ENCODE peak calls at places on chromosome 15, in five cellular contexts. One of them, this sample, is unnamed.

GRCh38 chr15:51904931-51905330 is 66.6 kb downstream of the LEO1 start:
- DNase-seq in Calu3: no peak
- DNase-seq in HL-60: no peak
- DNase-seq in GM13976: no peak
- DNase-seq in ovary: no peak
- DNase-seq in this sample: no peak

GRCh38 chr15:86163771-86164170 is 84.1 kb downstream of the AGBL1 start:
- DNase-seq in HL-60: no peak
- DNase-seq in Calu3: no peak
- DNase-seq in ovary: no peak
- DNase-seq in GM13976: no peak
- DNase-seq in this sample: no peak

GRCh38 chr15:52518487-52518886 is 10.2 kb downstream of the MYO5A start:
- DNase-seq in GM13976: no peak
- DNase-seq in HL-60: no peak
- DNase-seq in ovary: no peak
- DNase-seq in Calu3: no peak
- DNase-seq in this sample: no peak

GRCh38 chr15:100140527-100141303 is 201.1 kb downstream of the ADAMTS17 start:
- DNase-seq in Calu3: no peak
- DNase-seq in HL-60: no peak
- DNase-seq in ovary: no peak
- DNase-seq in GM13976: no peak
- DNase-seq in this sample: no peak

GRCh38 chr15:58839485-58839884 is 68.4 kb downstream of the MINDY2 start:
- DNase-seq in Calu3: no peak
- DNase-seq in GM13976: peak
- DNase-seq in HL-60: no peak
- DNase-seq in ovary: no peak
- DNase-seq in this sample: no peak

GRCh38 chr15:25862469-25863066 is 559 bp downstream of the ATP10A start:
- DNase-seq in Calu3: peak
- DNase-seq in HL-60: no peak
- DNase-seq in GM13976: no peak
- DNase-seq in ovary: no peak
- DNase-seq in this sample: no peak

GRCh38 chr15:78207641-78208340 is 26.6 kb downstream of the ACSBG1 start:
- DNase-seq in HL-60: no peak
- DNase-seq in GM13976: peak
- DNase-seq in Calu3: no peak
- DNase-seq in ovary: no peak
- DNase-seq in this sample: no peak

GRCh38 chr15:38554354-38554753 is 10.3 kb downstream of the RASGRP1 start:
- DNase-seq in Calu3: no peak
- DNase-seq in ovary: no peak
- DNase-seq in GM13976: peak
- DNase-seq in HL-60: no peak
- DNase-seq in this sample: no peak

GRCh38 chr15:39643747-39644520 is 63.1 kb downstream of the THBS1 start:
- DNase-seq in ovary: no peak
- DNase-seq in GM13976: no peak
- DNase-seq in Calu3: no peak
- DNase-seq in HL-60: no peak
- DNase-seq in this sample: no peak

GRCh38 chr15:84822774-84823579 is 5.8 kb downstream of the ALPK3 start:
- DNase-seq in Calu3: no peak
- DNase-seq in ovary: peak
- DNase-seq in HL-60: no peak
- DNase-seq in GM13976: no peak
- DNase-seq in this sample: no peak

GRCh38 chr15:68154923-68155559 is 50.1 kb downstream of the CALML4 start:
- DNase-seq in Calu3: peak
- DNase-seq in GM13976: peak
- DNase-seq in HL-60: no peak
- DNase-seq in ovary: peak
- DNase-seq in this sample: no peak

GRCh38 chr15:66654718-66655375 is 47.2 kb upstream of the SMAD6 start:
- DNase-seq in Calu3: peak
- DNase-seq in ovary: peak
- DNase-seq in HL-60: no peak
- DNase-seq in GM13976: no peak
- DNase-seq in this sample: no peak

GRCh38 chr15:49652922-49653321 is 32.1 kb downstream of the DTWD1 start:
- DNase-seq in GM13976: no peak
- DNase-seq in Calu3: no peak
- DNase-seq in ovary: no peak
- DNase-seq in HL-60: no peak
- DNase-seq in this sample: no peak

GRCh38 chr15:84570164-84570692 is 30.6 kb upstream of the ZSCAN2 start:
- DNase-seq in HL-60: peak
- DNase-seq in ovary: no peak
- DNase-seq in GM13976: peak
- DNase-seq in Calu3: peak
- DNase-seq in this sample: peak

GRCh38 chr15:31448635-31448979 is 122.0 kb downstream of the KLF13 start:
- DNase-seq in HL-60: no peak
- DNase-seq in GM13976: no peak
- DNase-seq in Calu3: no peak
- DNase-seq in ovary: no peak
- DNase-seq in this sample: no peak

GRCh38 chr15:98308117-98308516 is 340.2 kb upstream of the IGF1R start:
- DNase-seq in GM13976: no peak
- DNase-seq in HL-60: no peak
- DNase-seq in Calu3: no peak
- DNase-seq in ovary: no peak
- DNase-seq in this sample: no peak
- TF ChIP-seq CTCF in GM13976: no peak
- TF ChIP-seq CTCF in HL-60: no peak
- TF ChIP-seq CTCF in Calu3: no peak
- TF ChIP-seq CTCF in ovary: no peak
- TF ChIP-seq CTCF in this sample: no peak

GRCh38 chr15:75235051-75235673 is 23.0 kb upstream of the GOLGA6C start:
- DNase-seq in HL-60: no peak
- DNase-seq in Calu3: no peak
- DNase-seq in GM13976: no peak
- DNase-seq in ovary: no peak
- DNase-seq in this sample: peak

GRCh38 chr15:75232826-75233503 is 25.2 kb upstream of the GOLGA6C start:
- DNase-seq in HL-60: no peak
- DNase-seq in Calu3: no peak
- DNase-seq in GM13976: no peak
- DNase-seq in ovary: no peak
- DNase-seq in this sample: no peak

GRCh38 chr15:75234191-75234810 is 23.8 kb upstream of the GOLGA6C start:
- DNase-seq in ovary: no peak
- DNase-seq in GM13976: no peak
- DNase-seq in HL-60: no peak
- DNase-seq in Calu3: no peak
- DNase-seq in this sample: peak

GRCh38 chr15:75232252-75232813 is 25.8 kb upstream of the GOLGA6C start:
- DNase-seq in HL-60: no peak
- DNase-seq in ovary: no peak
- DNase-seq in GM13976: no peak
- DNase-seq in Calu3: no peak
- DNase-seq in this sample: peak

GRCh38 chr15:75233504-75234190 is 24.5 kb upstream of the GOLGA6C start:
- DNase-seq in HL-60: no peak
- DNase-seq in GM13976: no peak
- DNase-seq in Calu3: no peak
- DNase-seq in ovary: no peak
- DNase-seq in this sample: peak
- TF ChIP-seq CTCF in HL-60: no peak
- TF ChIP-seq CTCF in GM13976: no peak
- TF ChIP-seq CTCF in Calu3: no peak
- TF ChIP-seq CTCF in ovary: no peak
- TF ChIP-seq CTCF in this sample: no peak

DNA sequence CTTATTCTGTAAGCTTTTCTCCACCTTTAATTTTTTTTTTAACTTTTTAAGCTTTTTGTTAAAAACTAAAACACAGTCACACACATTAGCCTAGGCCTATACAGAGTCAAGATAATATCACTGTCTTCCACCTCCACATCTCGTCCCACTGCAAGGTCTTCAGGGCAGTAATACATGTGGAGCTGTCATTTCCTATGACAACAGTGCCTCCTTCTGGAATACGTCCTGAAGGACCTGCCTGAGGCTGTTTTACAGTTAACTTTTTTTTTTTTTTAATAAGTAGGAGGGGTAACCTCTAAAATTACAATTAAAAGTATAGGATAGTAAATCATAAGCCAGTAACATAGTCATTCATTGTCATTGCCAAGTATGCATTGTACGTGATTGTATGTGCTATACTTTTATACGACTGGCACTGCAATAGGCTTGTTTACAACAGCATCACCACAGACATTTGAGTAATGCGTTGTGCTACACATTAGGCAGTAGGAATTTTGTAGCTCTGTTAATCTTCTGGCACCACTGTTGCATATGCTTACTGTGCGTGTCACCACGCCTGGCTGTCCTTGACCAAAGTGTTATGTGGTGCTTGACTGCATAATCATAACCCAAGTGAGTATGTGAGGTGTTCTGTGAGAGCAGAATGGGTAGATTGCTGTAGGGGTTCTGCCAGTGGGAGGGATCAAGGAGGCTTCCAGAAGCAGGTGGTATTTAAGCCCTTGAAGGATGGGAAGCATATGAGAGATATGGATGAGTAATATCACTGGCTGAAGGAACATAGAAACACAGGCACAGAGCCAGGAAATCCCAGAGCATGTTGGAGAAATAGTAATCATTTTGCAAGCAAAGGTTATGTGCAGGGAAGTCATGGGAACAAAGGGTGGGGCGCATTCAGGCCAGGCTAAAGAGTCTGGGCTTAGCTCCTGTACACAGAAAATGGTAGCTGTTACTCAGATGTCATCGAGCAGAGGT is 18.3 kb downstream of the FBXO22 start:
- DNase-seq in HL-60: no peak
- DNase-seq in GM13976: no peak
- DNase-seq in Calu3: peak
- DNase-seq in ovary: no peak
- DNase-seq in this sample: no peak
- TF ChIP-seq CTCF in HL-60: peak
- TF ChIP-seq CTCF in GM13976: no peak
- TF ChIP-seq CTCF in Calu3: peak
- TF ChIP-seq CTCF in ovary: no peak
- TF ChIP-seq CTCF in this sample: no peak

DNA sequence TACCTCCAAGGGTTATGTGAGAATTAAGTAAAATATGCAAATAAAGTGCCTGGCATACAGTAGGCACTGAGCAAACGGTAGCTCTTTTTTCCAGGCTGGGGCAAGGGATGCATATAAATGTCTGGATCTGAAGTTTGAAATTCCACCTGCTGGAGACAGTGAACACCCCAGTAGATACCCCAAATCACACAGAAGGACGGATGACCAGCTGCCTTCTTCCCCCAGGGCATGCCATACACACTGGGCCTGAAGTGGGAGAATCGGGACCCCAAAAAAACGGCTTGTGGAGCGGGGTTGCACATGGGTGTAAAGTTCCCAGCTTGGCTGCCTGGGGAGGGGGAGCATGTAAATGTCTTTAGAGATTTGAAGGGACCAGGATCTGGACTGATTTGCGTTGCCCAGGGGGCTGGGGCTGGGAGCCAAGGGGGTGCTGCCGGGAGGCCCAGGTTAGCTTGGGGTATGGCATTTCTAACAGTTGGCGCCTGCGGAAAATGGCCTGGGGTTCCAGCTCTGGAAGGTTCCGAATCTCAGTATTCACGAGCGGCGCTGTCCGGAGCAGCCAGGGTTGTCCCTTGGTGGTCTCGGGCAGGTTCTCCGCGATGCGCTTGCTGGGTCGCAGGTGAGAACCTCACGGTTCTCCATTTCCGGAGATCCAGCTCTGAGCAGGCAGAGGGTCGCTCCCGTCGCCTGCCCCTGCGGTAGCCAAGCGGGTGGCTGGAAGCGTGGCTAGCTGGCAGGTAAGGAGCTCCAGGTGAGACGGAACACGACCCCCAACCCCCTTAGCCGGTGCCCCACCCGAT is 42.6 kb upstream of the POLG start:
- DNase-seq in HL-60: no peak
- DNase-seq in Calu3: no peak
- DNase-seq in ovary: no peak
- DNase-seq in GM13976: no peak
- DNase-seq in this sample: no peak
- TF ChIP-seq CTCF in HL-60: no peak
- TF ChIP-seq CTCF in Calu3: no peak
- TF ChIP-seq CTCF in ovary: no peak
- TF ChIP-seq CTCF in GM13976: no peak
- TF ChIP-seq CTCF in this sample: no peak

GRCh38 chr15:36331531-36332275 is 247.7 kb upstream of the CDIN1 start:
- DNase-seq in Calu3: no peak
- DNase-seq in HL-60: no peak
- DNase-seq in GM13976: no peak
- DNase-seq in ovary: no peak
- DNase-seq in this sample: no peak

GRCh38 chr15:36332896-36333295 is 246.5 kb upstream of the CDIN1 start:
- DNase-seq in GM13976: no peak
- DNase-seq in ovary: no peak
- DNase-seq in Calu3: no peak
- DNase-seq in HL-60: no peak
- DNase-seq in this sample: no peak

GRCh38 chr15:36332301-36332700 is 247.1 kb upstream of the CDIN1 start:
- DNase-seq in HL-60: no peak
- DNase-seq in Calu3: no peak
- DNase-seq in ovary: no peak
- DNase-seq in GM13976: no peak
- DNase-seq in this sample: no peak

GRCh38 chr15:36329592-36329991 is 249.8 kb upstream of the CDIN1 start:
- DNase-seq in GM13976: no peak
- DNase-seq in Calu3: no peak
- DNase-seq in HL-60: no peak
- DNase-seq in ovary: no peak
- DNase-seq in this sample: no peak

GRCh38 chr15:36330598-36330997 is 248.8 kb upstream of the CDIN1 start:
- DNase-seq in HL-60: no peak
- DNase-seq in Calu3: no peak
- DNase-seq in GM13976: no peak
- DNase-seq in ovary: no peak
- DNase-seq in this sample: no peak
- TF ChIP-seq CTCF in HL-60: no peak
- TF ChIP-seq CTCF in Calu3: no peak
- TF ChIP-seq CTCF in GM13976: no peak
- TF ChIP-seq CTCF in ovary: no peak
- TF ChIP-seq CTCF in this sample: no peak